ENCODE peak calls at places on chromosomes 4 and X, in eight cellular contexts. E, J, F, R, N, S, T and B are unnamed samples.

GRCh38 chr4:16264798-16265197 is 38.5 kb upstream of the TAPT1 start:
- DNase-seq in N (no peak), F (peak), S (peak), E (peak), T (peak), J (peak), R (no peak), B (no peak)

GRCh38 chr4:170005472-170005871 is 20.7 kb downstream of the MFAP3L start:
- DNase-seq in T (no peak), E (no peak), S (no peak), F (no peak), J (peak), N (no peak), R (no peak), B (no peak)

GRCh38 chr4:162498168-162498567 is 334.4 kb upstream of the FSTL5 start:
- DNase-seq in J (no peak), S (no peak), T (no peak), F (no peak), N (no peak), E (no peak), R (no peak), B (no peak)

GRCh38 chr4:22099896-22100295 is 151.3 kb upstream of the KCNIP4 start:
- DNase-seq in R (no peak), F (no peak), E (no peak), T (no peak), J (peak), S (no peak), N (no peak), B (no peak)

GRCh38 chr4:133866328-133866699 is 335.3 kb downstream of the PABPC4L start:
- DNase-seq in T (no peak), R (no peak), E (no peak), S (no peak), F (no peak), J (peak), N (no peak), B (no peak)

GRCh38 chrX:7435822-7436221 is 287.9 kb upstream of the PUDP start:
- DNase-seq in N (no peak), R (no peak), J (no peak), E (no peak), S (no peak), F (no peak), T (no peak), B (no peak)

GRCh38 chr4:133148690-133149363 is at the start of gene PCDH10:
- DNase-seq in T (no peak), N (peak), R (no peak), F (peak), S (peak), E (peak), J (peak), B (peak)

GRCh38 chrX:125150231-125150630 is 169.4 kb upstream of the TEX13C start:
- DNase-seq in E (no peak), T (no peak), N (no peak), F (no peak), R (no peak), S (no peak), J (peak), B (no peak)

GRCh38 chrX:76617020-76617419 is 189.5 kb downstream of the MAGEE1 start:
- DNase-seq in F (no peak), T (no peak), S (no peak), J (no peak), R (no peak), N (no peak), E (no peak), B (no peak)

GRCh38 chr4:54185871-54186270 is 43.2 kb upstream of the PDGFRA start:
- DNase-seq in R (no peak), S (no peak), N (no peak), J (no peak), T (no peak), E (no peak), F (peak), B (no peak)

GRCh38 chr4:81453024-81453423 is 18.7 kb downstream of the RASGEF1B start:
- DNase-seq in S (no peak), F (no peak), E (no peak), J (no peak), T (no peak), R (no peak), N (no peak), B (no peak)

GRCh38 chrX:51802917-51803688 is 59.9 kb downstream of the GSPT2 start:
- DNase-seq in R (peak), S (no peak), N (peak), J (peak), F (peak), T (peak), E (peak), B (peak)

GRCh38 chrX:65750674-65751469 is 83.4 kb downstream of the MSN start:
- DNase-seq in S (no peak), R (no peak), E (no peak), T (no peak), J (no peak), N (no peak), F (no peak), B (no peak)

GRCh38 chr4:176534566-176534965 is 214.8 kb downstream of the SPCS3 start:
- DNase-seq in J (peak), S (no peak), T (no peak), E (peak), R (no peak), N (no peak), F (no peak), B (no peak)

GRCh38 chrX:109622270-109622669 is 2.7 kb downstream of the KCNE5 start:
- DNase-seq in J (no peak), T (no peak), N (no peak), S (no peak), R (no peak), F (no peak), E (no peak), B (no peak)

GRCh38 chr4:157220026-157220881 is at the start of gene GRIA2:
- DNase-seq in E (peak), R (no peak), J (peak), S (peak), F (no peak), N (peak), T (no peak), B (peak)

GRCh38 chrX:19440713-19441112 is 74.6 kb downstream of the MAP3K15 start:
- DNase-seq in T (no peak), S (no peak), F (no peak), N (no peak), R (no peak), J (peak), E (peak), B (no peak)

GRCh38 chr4:161823450-161823849 is 340.4 kb downstream of the FSTL5 start:
- DNase-seq in T (no peak), N (no peak), F (no peak), R (no peak), J (no peak), E (no peak), S (no peak), B (no peak)

GRCh38 chr4:160283081-160283480 is 1180.2 kb downstream of the RAPGEF2 start:
- DNase-seq in S (no peak), E (no peak), F (no peak), R (no peak), J (no peak), T (no peak), N (no peak), B (no peak)

GRCh38 chr4:48342559-48342878 is 1.2 kb downstream of the SLAIN2 start:
- DNase-seq in S (no peak), F (peak), J (peak), T (peak), R (no peak), N (no peak), E (no peak), B (no peak)

GRCh38 chr4:66927937-66928336 is 617.4 kb downstream of the CENPC start:
- DNase-seq in S (peak), N (no peak), E (no peak), R (no peak), F (no peak), T (no peak), J (no peak), B (no peak)

GRCh38 chrX:9622128-9622527 is 143.5 kb downstream of the GPR143 start:
- DNase-seq in T (no peak), F (no peak), N (no peak), J (no peak), E (no peak), R (no peak), S (no peak), B (no peak)

GRCh38 chrX:41922694-41923171 is 621 bp downstream of the CASK start:
- DNase-seq in F (peak), J (peak), R (no peak), T (peak), S (peak), E (no peak), N (peak), B (peak)

GRCh38 chr4:18938343-18939109 is 917.0 kb upstream of the LCORL start:
- DNase-seq in S (no peak), N (no peak), F (no peak), J (no peak), R (no peak), T (no peak), E (no peak), B (no peak)

GRCh38 chrX:107154787-107155620 is 36.4 kb upstream of the RBM41 start:
- DNase-seq in E (no peak), J (peak), F (no peak), N (no peak), R (no peak), S (no peak), T (no peak), B (no peak)

GRCh38 chr4:41661447-41662076 is 87.0 kb downstream of the PHOX2B start:
- DNase-seq in S (peak), F (peak), N (peak), R (no peak), T (peak), J (peak), E (no peak), B (peak)

GRCh38 chr4:78441786-78442185 is 109.8 kb upstream of the ANXA3 start:
- DNase-seq in F (no peak), E (no peak), J (no peak), N (no peak), S (no peak), R (no peak), T (no peak), B (no peak)

GRCh38 chr4:99723555-99724450 is 66.2 kb upstream of the C4orf54 start:
- DNase-seq in S (no peak), E (peak), J (peak), R (no peak), F (no peak), T (no peak), N (no peak), B (peak)

GRCh38 chr4:8586246-8586645 is 6.1 kb downstream of the GPR78 start:
- DNase-seq in S (no peak), J (no peak), R (no peak), N (no peak), E (no peak), T (no peak), F (no peak), B (no peak)

GRCh38 chr4:159398236-159398638 is 295.4 kb downstream of the RAPGEF2 start:
- DNase-seq in N (no peak), E (no peak), F (no peak), S (no peak), R (no peak), T (no peak), J (peak), B (no peak)

GRCh38 chrX:106612403-106612789 is 618 bp downstream of the RADX start:
- DNase-seq in R (no peak), F (no peak), N (no peak), E (no peak), S (no peak), J (peak), T (no peak), B (no peak)

GRCh38 chr4:99934891-99935290 is 11.5 kb downstream of the DNAJB14 start:
- DNase-seq in T (no peak), S (no peak), R (no peak), E (no peak), J (no peak), N (no peak), F (no peak), B (no peak)

GRCh38 chr4:57504139-57504538 is 394.0 kb upstream of the IGFBP7 start:
- DNase-seq in S (no peak), F (no peak), N (no peak), R (no peak), J (no peak), T (no peak), E (no peak), B (no peak)

GRCh38 chr4:128463006-128463405 is 175.4 kb upstream of the PGRMC2 start:
- DNase-seq in J (no peak), N (no peak), S (no peak), F (no peak), R (no peak), T (no peak), E (no peak), B (no peak)

GRCh38 chrX:124293810-124294209 is 38.6 kb upstream of the TEX13D start:
- DNase-seq in N (no peak), R (no peak), F (no peak), S (no peak), J (no peak), T (no peak), E (no peak), B (no peak)

GRCh38 chr4:5078015-5078414 is 26.7 kb downstream of the STK32B start:
- DNase-seq in N (no peak), E (no peak), R (no peak), S (no peak), T (peak), J (peak), F (no peak), B (no peak)

GRCh38 chrX:34586936-34587335 is 70.1 kb downstream of the TMEM47 start:
- DNase-seq in T (no peak), F (no peak), E (no peak), J (peak), R (no peak), N (no peak), S (no peak), B (no peak)